ENCODE peak calls at places on chromosomes 3 and 15, in eight cellular contexts. One of them, this sample, is unnamed.

GRCh38 chr15:44636976-44637375 is 26.5 kb downstream of the SPG11 start:
- DNase-seq in AG08396: no peak
- DNase-seq in iPS-NIHi11: no peak
- DNase-seq in amniotic stem cell: no peak
- DNase-seq in ELR: no peak
- DNase-seq in hepatocyte: no peak
- DNase-seq in astrocyte of the hippocampus: no peak
- DNase-seq in endodermal cell: no peak
- DNase-seq in this sample: no peak

GRCh38 chr15:31156808-31157207 is 55.3 kb upstream of the TRPM1 start:
- DNase-seq in AG08396: no peak
- DNase-seq in iPS-NIHi11: no peak
- DNase-seq in amniotic stem cell: no peak
- DNase-seq in ELR: no peak
- DNase-seq in hepatocyte: no peak
- DNase-seq in astrocyte of the hippocampus: no peak
- DNase-seq in endodermal cell: no peak
- DNase-seq in this sample: no peak

GRCh38 chr3:52056521-52056967 is at the start of gene DUSP7:
- DNase-seq in AG08396: peak; percentile 81
- DNase-seq in iPS-NIHi11: peak; percentile 80
- DNase-seq in amniotic stem cell: no peak
- DNase-seq in ELR: peak; percentile 70
- DNase-seq in hepatocyte: peak; percentile 91
- DNase-seq in astrocyte of the hippocampus: peak; percentile 89
- DNase-seq in endodermal cell: peak; percentile 81
- DNase-seq in this sample: peak; percentile 82

GRCh38 chr3:13798401-13798800 is 81.5 kb downstream of the WNT7A start:
- DNase-seq in AG08396: no peak
- DNase-seq in iPS-NIHi11: no peak
- DNase-seq in amniotic stem cell: no peak
- DNase-seq in ELR: no peak
- DNase-seq in hepatocyte: no peak
- DNase-seq in astrocyte of the hippocampus: no peak
- DNase-seq in endodermal cell: no peak
- DNase-seq in this sample: no peak

GRCh38 chr15:45784656-45785055 is 149.8 kb downstream of the SQOR start:
- DNase-seq in AG08396: no peak
- DNase-seq in iPS-NIHi11: no peak
- DNase-seq in amniotic stem cell: no peak
- DNase-seq in ELR: no peak
- DNase-seq in hepatocyte: no peak
- DNase-seq in astrocyte of the hippocampus: no peak
- DNase-seq in endodermal cell: no peak
- DNase-seq in this sample: no peak

GRCh38 chr15:99427210-99427609 is 138.6 kb upstream of the MEF2A start:
- DNase-seq in AG08396: no peak
- DNase-seq in iPS-NIHi11: no peak
- DNase-seq in amniotic stem cell: no peak
- DNase-seq in ELR: no peak
- DNase-seq in hepatocyte: no peak
- DNase-seq in astrocyte of the hippocampus: no peak
- DNase-seq in endodermal cell: no peak
- DNase-seq in this sample: no peak

GRCh38 chr3:112042842-112043280 is 8.3 kb downstream of the TMPRSS7 start:
- DNase-seq in AG08396: no peak
- DNase-seq in iPS-NIHi11: no peak
- DNase-seq in amniotic stem cell: no peak
- DNase-seq in ELR: no peak
- DNase-seq in hepatocyte: peak; percentile 46
- DNase-seq in astrocyte of the hippocampus: peak; percentile 15
- DNase-seq in endodermal cell: no peak
- DNase-seq in this sample: no peak

GRCh38 chr3:171585029-171585428 is 124.8 kb upstream of the TNIK start:
- DNase-seq in AG08396: no peak
- DNase-seq in iPS-NIHi11: no peak
- DNase-seq in amniotic stem cell: no peak
- DNase-seq in ELR: no peak
- DNase-seq in hepatocyte: no peak
- DNase-seq in astrocyte of the hippocampus: peak; percentile 70
- DNase-seq in endodermal cell: no peak
- DNase-seq in this sample: no peak

GRCh38 chr15:63243776-63244175 is 33.6 kb upstream of the APH1B start:
- DNase-seq in AG08396: no peak
- DNase-seq in iPS-NIHi11: no peak
- DNase-seq in amniotic stem cell: no peak
- DNase-seq in ELR: no peak
- DNase-seq in hepatocyte: no peak
- DNase-seq in astrocyte of the hippocampus: no peak
- DNase-seq in endodermal cell: no peak
- DNase-seq in this sample: no peak

GRCh38 chr15:51751687-51752683 is 588 bp downstream of the TMOD2 start:
- DNase-seq in AG08396: peak; percentile 56
- DNase-seq in iPS-NIHi11: peak; percentile 53
- DNase-seq in amniotic stem cell: no peak
- DNase-seq in ELR: peak; percentile 41
- DNase-seq in hepatocyte: peak; percentile 48
- DNase-seq in astrocyte of the hippocampus: peak; percentile 70
- DNase-seq in endodermal cell: peak; percentile 76
- DNase-seq in this sample: peak; percentile 51

GRCh38 chr3:42254566-42254965 is 11.4 kb downstream of the CCK start:
- DNase-seq in AG08396: no peak
- DNase-seq in iPS-NIHi11: no peak
- DNase-seq in amniotic stem cell: no peak
- DNase-seq in ELR: no peak
- DNase-seq in hepatocyte: no peak
- DNase-seq in astrocyte of the hippocampus: no peak
- DNase-seq in endodermal cell: no peak
- DNase-seq in this sample: no peak

GRCh38 chr3:86988235-86988634 is 2.7 kb downstream of the VGLL3 start:
- DNase-seq in AG08396: peak; percentile 29
- DNase-seq in iPS-NIHi11: no peak
- DNase-seq in amniotic stem cell: peak; percentile 60
- DNase-seq in ELR: peak; percentile 95
- DNase-seq in hepatocyte: no peak
- DNase-seq in astrocyte of the hippocampus: peak; percentile 45
- DNase-seq in endodermal cell: no peak
- DNase-seq in this sample: no peak

GRCh38 chr3:65412591-65412990 is 626.1 kb downstream of the MAGI1 start:
- DNase-seq in AG08396: no peak
- DNase-seq in iPS-NIHi11: no peak
- DNase-seq in amniotic stem cell: no peak
- DNase-seq in ELR: no peak
- DNase-seq in hepatocyte: peak; percentile 86
- DNase-seq in astrocyte of the hippocampus: peak; percentile 41
- DNase-seq in endodermal cell: peak; percentile 71
- DNase-seq in this sample: no peak

GRCh38 chr3:20043398-20043797 is 3.2 kb downstream of the KAT2B start:
- DNase-seq in AG08396: no peak
- DNase-seq in iPS-NIHi11: no peak
- DNase-seq in amniotic stem cell: no peak
- DNase-seq in ELR: no peak
- DNase-seq in hepatocyte: peak; percentile 52
- DNase-seq in astrocyte of the hippocampus: peak; percentile 46
- DNase-seq in endodermal cell: no peak
- DNase-seq in this sample: peak; percentile 57

GRCh38 chr3:117629505-117629904 is 919.9 kb downstream of the TUSC7 start:
- DNase-seq in AG08396: no peak
- DNase-seq in iPS-NIHi11: no peak
- DNase-seq in amniotic stem cell: no peak
- DNase-seq in ELR: no peak
- DNase-seq in hepatocyte: no peak
- DNase-seq in astrocyte of the hippocampus: no peak
- DNase-seq in endodermal cell: no peak
- DNase-seq in this sample: no peak

GRCh38 chr3:55571913-55572312 is 84.8 kb upstream of the WNT5A start:
- DNase-seq in AG08396: peak; percentile 16
- DNase-seq in iPS-NIHi11: peak; percentile 75
- DNase-seq in amniotic stem cell: no peak
- DNase-seq in ELR: no peak
- DNase-seq in hepatocyte: peak; percentile 69
- DNase-seq in astrocyte of the hippocampus: peak; percentile 82
- DNase-seq in endodermal cell: peak; percentile 94
- DNase-seq in this sample: peak; percentile 33

GRCh38 chr15:25408428-25408827 is 30.4 kb downstream of the UBE3A start:
- DNase-seq in AG08396: no peak
- DNase-seq in iPS-NIHi11: no peak
- DNase-seq in amniotic stem cell: no peak
- DNase-seq in ELR: no peak
- DNase-seq in hepatocyte: no peak
- DNase-seq in astrocyte of the hippocampus: peak; percentile 18
- DNase-seq in endodermal cell: no peak
- DNase-seq in this sample: peak; percentile 7

GRCh38 chr3:160129459-160130061 is 95.7 kb upstream of the C3orf80 start:
- DNase-seq in AG08396: peak; percentile 75
- DNase-seq in iPS-NIHi11: no peak
- DNase-seq in amniotic stem cell: peak; percentile 61
- DNase-seq in ELR: peak; percentile 94
- DNase-seq in hepatocyte: no peak
- DNase-seq in astrocyte of the hippocampus: peak; percentile 88
- DNase-seq in endodermal cell: no peak
- DNase-seq in this sample: peak; percentile 91

GRCh38 chr3:69838217-69838616 is 99.0 kb downstream of the MITF start:
- DNase-seq in AG08396: peak; percentile 46
- DNase-seq in iPS-NIHi11: no peak
- DNase-seq in amniotic stem cell: peak; percentile 39
- DNase-seq in ELR: peak; percentile 69
- DNase-seq in hepatocyte: no peak
- DNase-seq in astrocyte of the hippocampus: peak; percentile 29
- DNase-seq in endodermal cell: no peak
- DNase-seq in this sample: peak; percentile 53

GRCh38 chr15:62209821-62210220 is 44.7 kb upstream of the C2CD4B start:
- DNase-seq in AG08396: no peak
- DNase-seq in iPS-NIHi11: no peak
- DNase-seq in amniotic stem cell: no peak
- DNase-seq in ELR: no peak
- DNase-seq in hepatocyte: peak; percentile 39
- DNase-seq in astrocyte of the hippocampus: no peak
- DNase-seq in endodermal cell: peak; percentile 60
- DNase-seq in this sample: no peak

GRCh38 chr3:130354430-130354829 is 9.0 kb downstream of the COL6A5 start:
- DNase-seq in AG08396: no peak
- DNase-seq in iPS-NIHi11: no peak
- DNase-seq in amniotic stem cell: no peak
- DNase-seq in ELR: no peak
- DNase-seq in hepatocyte: no peak
- DNase-seq in astrocyte of the hippocampus: peak; percentile 15
- DNase-seq in endodermal cell: no peak
- DNase-seq in this sample: no peak

GRCh38 chr3:15453501-15453900 is 26.1 kb downstream of the EAF1 start:
- DNase-seq in AG08396: no peak
- DNase-seq in iPS-NIHi11: no peak
- DNase-seq in amniotic stem cell: no peak
- DNase-seq in ELR: no peak
- DNase-seq in hepatocyte: no peak
- DNase-seq in astrocyte of the hippocampus: no peak
- DNase-seq in endodermal cell: peak; percentile 22
- DNase-seq in this sample: no peak

GRCh38 chr15:48250640-48251076 is 44.6 kb downstream of the SLC12A1 start:
- DNase-seq in AG08396: peak; percentile 58
- DNase-seq in iPS-NIHi11: peak; percentile 55
- DNase-seq in amniotic stem cell: peak; percentile 34
- DNase-seq in ELR: peak; percentile 75
- DNase-seq in hepatocyte: peak; percentile 67
- DNase-seq in astrocyte of the hippocampus: peak; percentile 80
- DNase-seq in endodermal cell: peak; percentile 65
- DNase-seq in this sample: peak; percentile 66

GRCh38 chr3:171142985-171143384 is 116.5 kb upstream of the SLC2A2 start:
- DNase-seq in AG08396: peak; percentile 45
- DNase-seq in iPS-NIHi11: no peak
- DNase-seq in amniotic stem cell: no peak
- DNase-seq in ELR: no peak
- DNase-seq in hepatocyte: no peak
- DNase-seq in astrocyte of the hippocampus: peak; percentile 94
- DNase-seq in endodermal cell: no peak
- DNase-seq in this sample: peak; percentile 71

GRCh38 chr15:70427120-70427519 is 329.4 kb upstream of the TLE3 start:
- DNase-seq in AG08396: no peak
- DNase-seq in iPS-NIHi11: no peak
- DNase-seq in amniotic stem cell: no peak
- DNase-seq in ELR: no peak
- DNase-seq in hepatocyte: no peak
- DNase-seq in astrocyte of the hippocampus: no peak
- DNase-seq in endodermal cell: no peak
- DNase-seq in this sample: no peak